ENCODE peak calls at places on chromosome 17, in eight cellular contexts. D, J, W, F, V, T, Z and E are unnamed samples. For H3K36me3, the result is how much of the 10 kb centered on the place peaks cover.

GRCh38 chr17:61279476-61280145 is 120.0 kb upstream of the TBX2 start:
- DNase-seq in J (no peak), D (no peak), V (no peak), T (no peak), F (no peak), Z (no peak), W (no peak), E (no peak)

GRCh38 chr17:39641119-39641496 is 4.2 kb downstream of the STARD3 start:
- DNase-seq in F (no peak), V (no peak), D (no peak), W (no peak), T (no peak), J (no peak), Z (no peak), E (no peak)

GRCh38 chr17:31811021-31811565 is 48.0 kb downstream of the COPRS start:
- DNase-seq in T (no peak), V (no peak), J (no peak), F (no peak), W (no peak), Z (no peak), D (no peak), E (no peak)

GRCh38 chr17:64491995-64492394 is 4.9 kb downstream of the POLG2 start:
- DNase-seq in J (no peak), T (no peak), V (no peak), W (no peak), D (no peak), F (no peak), Z (no peak), E (no peak)

GRCh38 chr17:35390663-35391062 is 17.2 kb upstream of the SLFN11 start:
- DNase-seq in D (no peak), F (no peak), Z (no peak), V (no peak), J (no peak), W (no peak), T (no peak), E (no peak)

GRCh38 chr17:50903604-50904521 is 37.7 kb upstream of the TOB1 start:
- DNase-seq in J (no peak), T (no peak), W (no peak), Z (no peak), F (no peak), D (no peak), V (no peak), E (no peak)

GRCh38 chr17:77491921-77492445 is 351.2 kb downstream of the SEC14L1 start:
- DNase-seq in V (no peak), F (no peak), Z (no peak), D (no peak), J (no peak), T (peak), W (no peak), E (no peak)

GRCh38 chr17:82937411-82938371 is 97.9 kb upstream of the ZNF750 start:
- DNase-seq in W (no peak), T (peak), D (no peak), J (no peak), V (no peak), F (no peak), Z (peak), E (no peak)

GRCh38 chr17:61647044-61647443 is 56.0 kb upstream of the NACA2 start:
- DNase-seq in W (peak), F (no peak), V (no peak), J (no peak), D (no peak), Z (no peak), T (no peak), E (no peak)

GRCh38 chr17:43905985-43906852 is 1.1 kb downstream of the MPP2 start:
- DNase-seq in V (peak), W (no peak), D (peak), T (peak), Z (peak), J (no peak), F (peak), E (peak)

GRCh38 chr17:76709077-76709950 is 1.5 kb downstream of the MXRA7 start:
- DNase-seq in T (peak), Z (peak), F (peak), J (no peak), W (peak), V (peak), D (peak), E (peak)

GRCh38 chr17:19319771-19320505 is 42.6 kb downstream of the B9D1 start:
- DNase-seq in V (no peak), J (no peak), D (no peak), Z (no peak), W (no peak), T (no peak), F (no peak), E (no peak)

GRCh38 chr17:62724398-62725146 is 83.5 kb downstream of the MARCHF10 start:
- DNase-seq in T (no peak), J (peak), F (no peak), W (no peak), V (no peak), Z (no peak), D (no peak), E (no peak)

GRCh38 chr17:33292981-33293867 is at the start of gene ASIC2:
- DNase-seq in J (no peak), T (no peak), W (no peak), D (peak), F (no peak), V (peak), Z (peak), E (no peak)

GRCh38 chr17:20010886-20011402 is 1.8 kb downstream of the SPECC1 start:
- DNase-seq in V (no peak), T (no peak), J (no peak), F (no peak), W (no peak), Z (no peak), D (no peak), E (no peak)

GRCh38 chr17:320139-320538 is 32.5 kb downstream of the RPH3AL start:
- DNase-seq in T (no peak), Z (no peak), F (no peak), D (no peak), W (no peak), V (no peak), J (no peak), E (no peak)
- H3K36me3 ChIP-seq in T (under half), Z (under half), F (under half), D (under half), W (under half), V (under half), J (under half), E (under half)

GRCh38 chr17:80291260-80291659 is 30.6 kb downstream of the RNF213 start:
- DNase-seq in W (no peak), T (no peak), D (no peak), F (no peak), Z (no peak), V (no peak), J (no peak), E (no peak)
- H3K36me3 ChIP-seq in W (half or more), T (under half), D (under half), F (half or more), Z (half or more), V (under half), J (under half), E (under half)

GRCh38 chr17:67111327-67111726 is 67.0 kb downstream of the CACNG1 start:
- DNase-seq in T (no peak), Z (no peak), J (no peak), F (no peak), W (no peak), D (no peak), V (no peak), E (no peak)
- H3K36me3 ChIP-seq in T (under half), Z (half or more), J (under half), F (half or more), W (under half), D (under half), V (under half), E (under half)

GRCh38 chr17:8880466-8880865 is 13.0 kb upstream of the PIK3R6 start:
- DNase-seq in Z (no peak), D (no peak), F (no peak), J (no peak), V (no peak), T (no peak), W (no peak), E (no peak)

GRCh38 chr17:8884336-8884990 is 17.0 kb upstream of the PIK3R6 start:
- DNase-seq in D (no peak), J (no peak), F (no peak), T (no peak), V (no peak), W (no peak), Z (no peak), E (no peak)

GRCh38 chr17:8883353-8883752 is 15.9 kb upstream of the PIK3R6 start:
- DNase-seq in V (no peak), D (no peak), Z (no peak), J (no peak), F (no peak), W (no peak), T (no peak), E (no peak)

GRCh38 chr17:8877984-8878383 is 10.5 kb upstream of the PIK3R6 start:
- DNase-seq in W (no peak), J (no peak), V (no peak), F (no peak), T (no peak), D (no peak), Z (no peak), E (no peak)

DNA sequence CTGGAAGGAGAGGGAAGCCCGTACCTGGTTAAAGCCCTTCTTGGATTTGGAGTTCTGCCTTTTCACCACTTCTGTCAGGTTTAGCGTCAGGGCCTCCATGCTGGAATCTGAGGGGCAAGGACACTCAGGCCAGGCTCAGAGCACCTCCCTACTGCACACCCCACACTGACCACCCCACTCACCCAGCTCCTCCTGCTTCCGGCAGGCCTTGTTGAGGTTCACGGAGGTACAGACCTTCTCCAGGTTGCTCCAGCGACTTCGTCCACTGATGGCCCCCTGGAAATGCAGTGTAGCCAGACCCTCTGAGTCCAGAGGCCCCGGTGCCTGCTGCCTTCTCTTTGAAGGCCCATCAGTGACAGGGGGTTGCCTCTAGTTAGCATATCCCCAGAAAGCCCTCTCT is 14.1 kb upstream of the PIK3R6 start:
- DNase-seq in Z (no peak), W (no peak), F (no peak), J (no peak), V (no peak), T (no peak), D (no peak), E (no peak)
- H3K36me3 ChIP-seq in Z (under half), W (under half), F (under half), J (under half), V (under half), T (under half), D (under half), E (under half)

GRCh38 chr17:71035226-71035625 is 865.9 kb downstream of the KCNJ2 start:
- DNase-seq in T (no peak), J (no peak), F (no peak), V (no peak), Z (no peak), D (peak), W (no peak), E (no peak)
- H3K36me3 ChIP-seq in T (under half), J (under half), F (under half), V (under half), Z (under half), D (under half), W (under half), E (under half)

DNA sequence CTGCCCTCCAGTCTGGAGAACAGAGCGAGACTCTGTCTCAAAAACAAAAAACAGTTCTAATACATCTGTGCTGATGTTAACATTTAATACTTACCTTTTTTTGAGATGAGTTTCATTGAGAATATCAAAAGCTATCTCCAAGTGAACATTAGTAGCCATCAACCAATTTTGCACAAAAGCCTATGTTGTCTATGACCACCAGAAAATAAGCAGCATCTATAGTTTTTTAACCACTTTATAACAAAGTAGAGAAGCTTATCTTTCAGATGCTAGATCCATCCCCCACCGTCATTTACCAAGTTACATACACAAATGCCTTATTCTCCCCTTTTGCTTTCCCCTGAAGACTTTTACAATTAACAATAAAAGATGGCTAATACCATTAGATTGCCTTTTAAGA is 4.1 kb downstream of the SRSF1 start:
- DNase-seq in V (no peak), J (no peak), D (no peak), F (no peak), Z (no peak), W (no peak), T (no peak), E (no peak)
- H3K36me3 ChIP-seq in V (under half), J (under half), D (under half), F (half or more), Z (half or more), W (under half), T (under half), E (half or more)

GRCh38 chr17:46167826-46168569 is 25.2 kb downstream of the KANSL1 start:
- DNase-seq in Z (no peak), J (no peak), F (no peak), T (no peak), W (peak), V (no peak), D (no peak), E (no peak)

GRCh38 chr17:46167267-46167666 is 26.0 kb downstream of the KANSL1 start:
- DNase-seq in D (no peak), Z (no peak), J (no peak), T (no peak), W (no peak), V (no peak), F (no peak), E (no peak)

GRCh38 chr17:46170609-46171432 is 22.4 kb downstream of the KANSL1 start:
- DNase-seq in V (no peak), D (no peak), T (no peak), W (no peak), F (no peak), Z (no peak), J (no peak), E (no peak)

GRCh38 chr17:46171939-46172338 is 21.3 kb downstream of the KANSL1 start:
- DNase-seq in W (no peak), Z (no peak), D (no peak), V (no peak), T (no peak), F (no peak), J (no peak), E (no peak)

DNA sequence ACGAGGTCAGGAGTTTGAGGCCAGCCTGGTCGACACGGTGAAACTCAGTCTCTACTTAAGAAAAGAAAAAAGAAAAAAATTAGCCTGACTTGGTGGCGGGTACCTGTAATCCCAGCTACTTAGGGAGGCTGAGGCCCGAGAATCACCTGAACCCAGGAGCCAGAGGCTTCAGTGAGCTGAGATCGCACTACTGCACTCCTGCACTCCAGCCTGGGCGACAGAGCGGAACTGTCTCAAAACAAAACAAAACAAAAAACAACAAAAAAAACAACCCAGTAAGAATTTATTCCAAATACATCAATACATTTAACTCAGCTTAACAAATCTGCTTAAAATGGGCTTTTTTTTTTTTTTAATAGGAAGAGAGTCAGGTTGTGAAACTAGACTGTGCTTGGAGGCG is 23.3 kb downstream of the KANSL1 start:
- DNase-seq in J (no peak), V (no peak), T (no peak), W (no peak), Z (no peak), D (no peak), F (no peak), E (no peak)
- H3K36me3 ChIP-seq in J (under half), V (under half), T (under half), W (under half), Z (under half), D (under half), F (under half), E (under half)

DNA sequence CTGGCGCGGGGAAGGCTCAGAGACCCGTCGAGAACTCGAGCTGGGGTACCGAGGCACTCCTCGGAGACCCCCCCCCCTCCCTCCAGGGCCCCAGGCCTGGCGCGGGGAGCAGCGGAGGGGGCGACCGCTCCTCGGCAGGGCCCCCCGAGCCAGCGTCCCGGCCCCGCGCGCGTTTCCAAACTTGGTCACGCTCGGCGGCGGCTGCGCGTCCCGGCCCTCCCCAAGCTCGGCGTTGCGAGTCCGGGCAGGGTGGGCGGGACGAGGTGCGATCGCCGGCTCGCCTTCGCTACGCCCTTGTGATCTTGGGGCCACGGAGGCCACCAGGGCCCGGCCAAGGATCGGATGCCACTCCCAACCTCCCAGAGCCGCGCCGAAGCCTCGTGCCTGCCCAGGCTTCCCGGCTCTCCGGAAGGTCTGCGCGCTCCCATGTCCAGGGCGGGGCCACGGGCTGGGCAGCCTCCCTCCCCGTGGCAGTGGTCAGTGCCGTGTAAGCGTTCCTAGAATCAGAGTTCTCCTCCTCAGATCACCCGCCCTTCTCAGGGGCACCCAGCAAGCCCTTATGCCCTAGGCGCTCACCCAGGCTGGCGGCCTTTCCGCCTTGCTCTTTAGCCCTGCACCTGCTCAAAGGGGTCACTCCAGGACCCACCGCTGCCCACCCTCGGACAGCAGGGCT is 12.0 kb upstream of the MRPS23 start:
- DNase-seq in J (no peak), F (no peak), W (no peak), Z (peak), V (peak), T (peak), D (peak), E (no peak)
- H3K36me3 ChIP-seq in J (under half), F (under half), W (under half), Z (under half), V (under half), T (under half), D (under half), E (under half)